ENCODE peak calls at places on chromosomes 1 and 21, in five cellular contexts. N is HepG2, E is K562, U is GM12878, C is upper lobe of left lung. P is an unnamed sample. For H3K36me3, the result is how much of the 10 kb centered on the place peaks cover.

GRCh38 chr1:193125369-193125768 is 3.5 kb downstream of the CDC73 start:
- ATAC-seq in N (no peak), E (no peak), U (no peak), C (no peak), P (no peak)

GRCh38 chr1:114296413-114296812 is 142.7 kb upstream of the SYT6 start:
- ATAC-seq in N (no peak), E (no peak), U (no peak), C (no peak), P (no peak)

GRCh38 chr1:28517649-28517999 is 11.8 kb downstream of the RCC1 start:
- ATAC-seq in N (peak), E (no peak), U (peak), C (peak), P (peak)

GRCh38 chr1:46617108-46617694 is 590 bp upstream of the MOB3C start:
- ATAC-seq in N (peak), E (peak), U (peak), C (peak), P (peak)

GRCh38 chr1:234970731-234971476 is 157.7 kb downstream of the TOMM20 start:
- ATAC-seq in N (no peak), E (no peak), U (peak), C (peak), P (peak)

GRCh38 chr21:41295721-41296254 is 20.8 kb upstream of the FAM3B start:
- ATAC-seq in N (no peak), E (no peak), U (no peak), C (no peak), P (no peak)

GRCh38 chr1:84573481-84573966 is 716 bp downstream of the CTBS start:
- ATAC-seq in N (no peak), E (no peak), U (peak), C (no peak), P (no peak)

GRCh38 chr1:55506686-55507577 is 291.8 kb upstream of the USP24 start:
- ATAC-seq in N (no peak), E (no peak), U (no peak), C (no peak), P (no peak)

GRCh38 chr1:243850368-243851128 is 505 bp upstream of the AKT3 start:
- ATAC-seq in N (peak), E (peak), U (peak), C (peak), P (peak)

GRCh38 chr1:40710581-40711315 is 19.2 kb downstream of the NFYC start:
- ATAC-seq in N (no peak), E (peak), U (no peak), C (no peak), P (no peak)

DNA sequence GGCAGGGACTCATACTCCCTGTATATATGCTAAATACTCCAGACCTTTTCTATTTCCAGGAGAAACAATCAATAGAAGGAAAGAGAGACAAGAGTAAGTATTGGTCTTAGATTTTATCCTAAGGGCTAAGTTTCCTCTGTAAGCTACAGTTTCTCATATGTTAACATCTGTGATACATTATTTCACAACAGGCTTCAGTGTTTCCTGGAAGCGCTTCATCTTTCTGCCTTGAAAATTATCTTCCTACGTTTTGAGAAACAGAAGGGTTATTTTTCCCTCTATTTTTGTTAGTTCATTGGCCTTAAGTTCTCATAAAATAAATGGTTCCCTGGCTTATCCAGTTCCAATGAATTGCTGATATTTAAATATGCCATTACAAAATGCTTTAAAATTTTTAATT is 15.6 kb downstream of the FMO1 start:
- ATAC-seq in N (no peak), E (no peak), U (no peak), C (no peak), P (no peak)
- TF ChIP-seq EP300 in N (no peak), E (no peak), U (no peak), C (no peak), P (no peak)

GRCh38 chr1:54380285-54380882 is 25.8 kb downstream of the SSBP3 start:
- ATAC-seq in N (no peak), E (no peak), U (no peak), C (no peak), P (no peak)

GRCh38 chr1:54384471-54384870 is 21.7 kb downstream of the SSBP3 start:
- ATAC-seq in N (no peak), E (no peak), U (no peak), C (no peak), P (no peak)

GRCh38 chr1:54378884-54379445 is 27.2 kb downstream of the SSBP3 start:
- ATAC-seq in N (no peak), E (no peak), U (no peak), C (no peak), P (no peak)

GRCh38 chr1:54379481-54380284 is 26.5 kb downstream of the SSBP3 start:
- ATAC-seq in N (no peak), E (no peak), U (no peak), C (peak), P (peak)

GRCh38 chr1:54381524-54381923 is 24.7 kb downstream of the SSBP3 start:
- ATAC-seq in N (no peak), E (no peak), U (peak), C (no peak), P (no peak)
- H3K36me3 ChIP-seq in N (under half), E (half or more), U (under half), C (under half), P (under half)

DNA sequence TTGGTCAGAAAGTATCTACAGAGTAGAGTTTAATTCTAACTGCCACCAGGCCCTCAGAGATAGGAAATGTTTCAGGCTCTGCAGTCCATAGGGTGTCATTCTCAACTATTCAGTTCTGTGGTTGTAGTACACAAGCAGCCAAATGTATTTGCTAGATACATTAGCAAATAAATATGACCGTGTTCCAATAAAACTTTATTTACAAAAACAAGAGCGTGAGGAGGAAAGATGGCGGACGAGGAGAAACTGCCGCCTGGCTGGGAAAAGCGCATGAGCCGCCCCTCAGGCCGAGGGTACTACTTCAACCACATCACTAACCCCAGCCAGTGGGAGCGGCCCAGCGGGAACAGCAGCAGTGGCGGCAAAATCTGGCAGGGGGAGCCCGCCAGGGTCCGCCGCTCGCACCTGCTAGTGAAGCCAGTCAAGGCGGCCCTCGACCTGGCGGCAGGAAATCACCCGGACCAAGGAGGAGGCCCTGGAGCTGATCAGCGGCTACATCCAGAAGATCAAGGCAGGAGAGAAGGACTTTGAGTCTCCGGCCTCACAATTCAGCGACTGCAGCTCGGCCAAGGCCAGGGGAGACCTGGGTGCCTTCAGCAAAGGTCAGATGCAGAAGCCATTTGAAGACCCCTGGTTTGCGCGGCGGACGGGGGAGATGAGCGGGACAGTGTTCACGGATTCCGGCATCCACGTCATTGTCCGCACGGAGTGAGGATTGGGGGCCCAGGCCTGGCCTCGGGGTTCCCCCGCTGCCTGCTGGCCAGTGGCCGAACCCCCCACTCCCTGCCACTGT is 286.1 kb downstream of the LRRC40 start:
- ATAC-seq in N (no peak), E (peak), U (no peak), C (no peak), P (no peak)
- TF ChIP-seq POLR2AphosphoS5 in N (no peak), E (no peak), U (no peak), C (no peak), P (no peak)

DNA sequence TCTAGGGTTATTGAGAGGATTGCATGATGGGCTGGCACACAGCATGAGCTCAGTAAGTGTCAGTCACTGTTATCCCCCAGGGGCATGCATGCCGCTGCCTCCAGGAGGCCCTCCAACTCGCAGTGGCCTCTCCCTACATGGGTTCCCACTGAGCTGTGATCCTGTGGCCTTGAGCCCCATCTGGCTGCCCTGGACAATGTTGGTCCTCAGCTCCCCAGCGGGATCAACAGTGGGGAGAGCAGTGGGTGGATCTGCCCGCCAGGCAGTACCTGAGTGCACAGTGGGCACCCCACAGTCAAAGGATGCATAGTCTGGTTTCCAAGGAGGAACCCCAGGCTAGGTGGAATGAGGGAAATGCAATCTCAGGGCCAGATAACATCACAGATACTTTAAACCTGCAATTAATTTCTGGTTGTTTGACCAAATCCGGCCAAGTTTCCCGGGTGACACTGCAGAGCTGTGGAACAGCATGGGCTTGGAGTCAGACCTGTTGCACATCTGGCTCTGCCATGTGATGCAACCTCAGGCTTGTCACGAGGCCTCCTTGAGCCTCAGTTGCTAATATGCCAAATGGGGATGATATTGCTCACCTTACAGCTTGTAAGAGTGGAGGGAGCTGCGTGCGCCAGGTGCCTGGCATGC is 9.3 kb downstream of the PADI3 start:
- ATAC-seq in N (no peak), E (no peak), U (no peak), C (no peak), P (no peak)
- TF ChIP-seq EP300 in N (no peak), E (no peak), U (no peak), C (no peak), P (no peak)

GRCh38 chr1:26747048-26747447 is 40.7 kb upstream of the PIGV start:
- ATAC-seq in N (no peak), E (no peak), U (no peak), C (no peak), P (no peak)
- H3K36me3 ChIP-seq in N (half or more), E (half or more), U (under half), C (under half), P (half or more)